ENCODE peak calls at places on chromosome 22, in ten cellular contexts. G, E, L, C, U, F, V, H, B and R are unnamed samples.
A peak's percentile ranks its signal among the peaks of the same experiment; 100 is the strongest.

GRCh38 chr22:39356464-39356863 is 6.7 kb downstream of the SYNGR1 start:
- DNase-seq in F (no peak), L (no peak), B (no peak), V (no peak), H (peak; percentile 81), E (no peak), U (no peak), G (no peak), C (no peak), R (peak; percentile 24)

GRCh38 chr22:40138866-40139265 is 38.9 kb upstream of the TNRC6B start:
- DNase-seq in V (no peak), L (no peak), H (no peak), F (no peak), E (no peak), G (no peak), B (no peak), C (no peak), U (no peak), R (no peak)

GRCh38 chr22:39241632-39242388 is 3.0 kb downstream of the PDGFB start:
- DNase-seq in B (no peak), E (no peak), V (no peak), U (no peak), G (no peak), F (no peak), C (no peak), H (no peak), L (peak; percentile 33), R (no peak)

GRCh38 chr22:19136915-19137314 is 5.8 kb downstream of the TSSK2 start:
- DNase-seq in H (no peak), F (no peak), L (no peak), C (no peak), V (no peak), G (no peak), B (no peak), U (no peak), E (no peak), R (no peak)

GRCh38 chr22:39915295-39915726 is 14.4 kb downstream of the GRAP2 start:
- DNase-seq in L (no peak), B (no peak), G (no peak), H (no peak), F (no peak), V (no peak), U (no peak), E (no peak), C (no peak), R (no peak)

GRCh38 chr22:49215840-49216239 is 611.8 kb downstream of the BRD1 start:
- DNase-seq in B (no peak), E (no peak), F (no peak), L (no peak), U (peak; percentile 4), V (no peak), C (no peak), G (no peak), H (no peak), R (no peak)

GRCh38 chr22:27331526-27332281 is 469.9 kb downstream of the MN1 start:
- DNase-seq in U (peak; percentile 34), E (peak; percentile 88), F (peak; percentile 66), C (peak; percentile 51), H (no peak), V (peak; percentile 40), G (peak; percentile 47), B (peak; percentile 42), L (peak; percentile 70), R (no peak)

GRCh38 chr22:21933899-21934298 is 18.7 kb downstream of the PPM1F start:
- DNase-seq in F (no peak), L (no peak), E (no peak), B (no peak), G (no peak), U (no peak), C (no peak), H (no peak), V (no peak), R (no peak)

GRCh38 chr22:47169801-47170140 is 407.3 kb downstream of the TBC1D22A start:
- DNase-seq in V (no peak), C (peak; percentile 3), F (no peak), B (no peak), E (no peak), H (no peak), L (peak; percentile 7), G (no peak), U (peak; percentile 18), R (no peak)

GRCh38 chr22:48795664-48796063 is 1032.0 kb downstream of the BRD1 start:
- DNase-seq in U (no peak), V (no peak), G (no peak), B (no peak), H (no peak), E (no peak), F (no peak), C (no peak), L (peak; percentile 40), R (no peak)

GRCh38 chr22:35392357-35392756 is 7.6 kb upstream of the MCM5 start:
- DNase-seq in F (no peak), C (no peak), H (no peak), U (no peak), V (no peak), B (no peak), G (no peak), L (no peak), E (no peak), R (no peak)

GRCh38 chr22:20536590-20537324 is 29.3 kb downstream of the MED15 start:
- DNase-seq in U (no peak), G (no peak), E (no peak), B (no peak), V (no peak), H (no peak), L (peak; percentile 82), F (no peak), C (no peak), R (no peak)

GRCh38 chr22:36081023-36081431 is 52.4 kb upstream of the RBFOX2 start:
- DNase-seq in L (no peak), U (no peak), B (peak; percentile 87), H (no peak), G (peak; percentile 97), F (no peak), E (peak; percentile 74), C (no peak), V (no peak), R (no peak)

GRCh38 chr22:33099593-33099992 is 41.4 kb upstream of the SYN3 start:
- DNase-seq in C (no peak), B (no peak), L (no peak), H (no peak), G (no peak), V (no peak), U (no peak), E (no peak), F (no peak), R (no peak)

DNA sequence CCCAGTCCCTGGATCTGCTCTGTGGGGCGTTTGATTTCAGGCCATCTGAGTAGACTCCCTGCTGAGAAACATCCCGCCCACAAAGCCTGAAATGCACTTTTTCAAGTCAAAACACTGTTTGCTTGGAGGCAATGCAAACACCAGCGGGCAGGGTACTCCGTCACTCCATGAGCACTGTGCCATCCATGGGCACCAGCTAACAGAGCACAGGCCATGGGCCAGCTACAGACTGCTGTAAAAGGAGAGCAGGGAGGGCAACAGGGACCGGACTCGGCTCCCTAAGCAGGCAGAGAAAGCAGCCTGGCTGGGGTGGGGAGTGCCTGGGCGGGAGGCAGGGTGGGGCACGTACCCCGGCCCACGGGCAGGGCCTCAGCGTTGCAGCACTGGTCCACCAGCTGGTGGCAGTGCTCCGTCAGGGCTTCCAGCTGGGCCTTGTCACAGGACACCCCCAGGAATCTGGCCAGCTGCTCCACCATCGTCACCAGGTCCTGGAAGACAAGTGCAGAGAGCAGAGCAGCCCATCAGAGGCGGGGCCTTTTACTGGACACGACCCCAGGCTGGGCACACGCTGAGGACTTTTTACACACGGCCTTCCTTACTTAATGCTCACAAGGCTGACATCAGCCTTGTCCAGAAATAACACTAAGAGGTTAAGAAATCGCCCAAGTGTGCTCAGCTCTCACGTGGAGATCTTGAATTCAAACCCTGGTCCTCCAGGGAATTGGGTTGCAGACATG is 16.8 kb upstream of the EFCAB6 start:
- DNase-seq in B (peak; percentile 4), V (peak; percentile 18), H (no peak), E (peak; percentile 76), G (peak; percentile 98), U (no peak), C (peak; percentile 55), F (peak; percentile 10), L (peak; percentile 93), R (no peak)
- TF ChIP-seq CTCF in B (peak; percentile 19), V (peak; percentile 23), H (no peak), E (no peak), G (peak; percentile 29), U (no peak), C (no peak), F (no peak), L (peak; percentile 64), R (no peak)

DNA sequence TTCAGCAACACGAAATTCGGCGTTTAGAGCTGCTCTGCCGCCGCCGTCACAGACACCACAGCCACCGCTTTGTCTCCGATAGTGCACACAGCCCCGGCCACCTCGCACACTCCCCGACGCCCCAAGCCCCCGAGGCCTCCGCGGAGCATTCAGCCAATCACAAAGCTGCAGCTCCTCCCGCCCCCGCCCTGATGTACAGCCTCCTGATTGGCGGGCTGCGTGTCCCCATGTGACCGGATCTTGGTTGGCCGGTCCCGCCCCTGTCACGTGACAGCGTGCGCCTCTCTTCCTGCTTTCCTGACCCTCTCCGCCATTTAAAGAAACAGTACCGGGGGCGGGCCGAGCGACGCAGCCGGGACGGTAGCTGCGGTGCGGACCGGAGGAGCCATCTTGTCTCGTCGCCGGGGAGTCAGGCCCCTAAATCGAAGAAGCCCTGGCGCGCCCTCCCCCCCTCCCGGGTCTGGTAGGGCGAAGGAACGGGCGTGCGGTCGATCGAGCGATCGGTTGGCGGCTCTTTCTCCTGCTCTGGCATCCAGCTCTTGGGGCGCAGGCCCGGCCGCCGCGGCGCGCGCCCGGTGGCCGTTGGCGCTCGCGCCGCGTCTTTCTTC is at the start of gene TUG1:
- DNase-seq in G (peak; percentile 98), B (peak; percentile 99), L (peak; percentile 99), U (peak; percentile 98), C (peak; percentile 98), E (peak; percentile 99), V (peak; percentile 99), F (peak; percentile 99), H (peak; percentile 99), R (peak; percentile 99)
- TF ChIP-seq CTCF in G (no peak), B (no peak), L (no peak), U (no peak), C (no peak), E (no peak), V (no peak), F (no peak), H (no peak), R (no peak)

DNA sequence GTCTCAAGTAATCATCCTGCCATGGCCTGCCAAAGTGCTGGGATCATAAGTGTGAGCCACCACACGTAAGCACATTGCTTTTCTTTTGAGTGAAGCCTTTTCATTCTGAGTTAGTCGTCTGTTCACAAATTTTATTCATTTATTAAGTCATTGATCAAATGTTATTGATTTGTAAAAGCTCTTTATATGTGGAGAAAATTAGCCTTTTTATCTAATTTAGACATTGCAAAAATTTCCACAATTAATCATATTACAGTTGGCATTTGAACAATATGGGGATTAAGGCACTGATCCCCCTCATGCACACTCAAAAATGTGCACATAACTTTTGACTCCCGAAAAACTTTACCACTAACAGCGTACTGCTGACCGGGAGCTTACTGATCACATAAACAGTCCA is 7.5 kb upstream of the EMID1 start:
- DNase-seq in C (no peak), L (no peak), U (no peak), G (no peak), B (no peak), V (no peak), F (no peak), E (no peak), H (no peak), R (no peak)
- TF ChIP-seq CTCF in C (no peak), L (no peak), U (no peak), G (no peak), B (no peak), V (no peak), F (no peak), E (no peak), H (no peak), R (no peak)

GRCh38 chr22:31933406-31933805 is 10.9 kb upstream of the YWHAH start:
- DNase-seq in G (no peak), H (no peak), B (no peak), C (no peak), L (no peak), V (no peak), U (no peak), E (no peak), F (no peak), R (no peak)
- TF ChIP-seq CTCF in G (no peak), H (no peak), B (no peak), C (no peak), L (no peak), V (no peak), U (no peak), E (no peak), F (no peak), R (no peak)